ENCODE peak calls at places on chromosomes 12 and 14, in seven cellular contexts. Q is A549, K is HFF-Myc, B is prostate gland, T is PC-3, N is glutamatergic neuron, L is mucosa of descending colon. V is an unnamed sample.

GRCh38 chr12:40697566-40698257 is 5.5 kb downstream of the CNTN1 start:
- DNase-seq in N (no peak), T (peak; percentile 42), Q (no peak), L (no peak), B (peak; percentile 44), K (no peak), V (no peak)

GRCh38 chr12:18160901-18161300 is 70.9 kb upstream of the RERGL start:
- DNase-seq in Q (no peak), N (no peak), B (no peak), K (no peak), T (no peak), L (no peak), V (no peak)

GRCh38 chr12:6277982-6278438 is 32.5 kb upstream of the PLEKHG6 start:
- DNase-seq in T (peak; percentile 69), N (no peak), L (no peak), B (peak; percentile 86), Q (no peak), K (no peak), V (no peak)

GRCh38 chr14:90087433-90087832 is 25.6 kb downstream of the KCNK13 start:
- DNase-seq in B (no peak), T (peak; percentile 73), L (no peak), K (no peak), Q (no peak), N (no peak), V (peak; percentile 28)

GRCh38 chr12:51672334-51672733 is 81.3 kb downstream of the SCN8A start:
- DNase-seq in K (no peak), L (no peak), N (no peak), B (no peak), Q (no peak), T (no peak), V (no peak)

GRCh38 chr12:109494348-109494881 is 17.0 kb downstream of the UBE3B start:
- DNase-seq in K (no peak), L (no peak), N (no peak), Q (no peak), T (peak; percentile 56), B (no peak), V (no peak)

GRCh38 chr14:55514819-55515470 is 65.1 kb upstream of the KTN1 start:
- DNase-seq in B (no peak), K (peak; percentile 71), T (peak; percentile 56), Q (no peak), N (no peak), L (no peak), V (no peak)

GRCh38 chr12:121839993-121840761 is 18.5 kb downstream of the HPD start:
- DNase-seq in T (no peak), K (no peak), L (no peak), N (no peak), B (no peak), Q (no peak), V (no peak)

GRCh38 chr12:27333311-27334009 is 824 bp downstream of the BMAL2 start:
- DNase-seq in B (peak; percentile 8), T (peak; percentile 46), K (no peak), Q (no peak), L (peak; percentile 66), N (peak; percentile 40), V (no peak)

GRCh38 chr14:31660728-31661127 is 99.5 kb downstream of the NUBPL start:
- DNase-seq in Q (no peak), B (no peak), K (no peak), N (no peak), L (no peak), T (no peak), V (no peak)

GRCh38 chr12:48121522-48121921 is 2.4 kb downstream of the PFKM start:
- DNase-seq in N (no peak), B (no peak), Q (no peak), K (no peak), L (no peak), T (no peak), V (no peak)

GRCh38 chr12:4172999-4173398 is 100.6 kb upstream of the CCND2 start:
- DNase-seq in L (no peak), Q (no peak), T (no peak), N (no peak), K (no peak), B (no peak), V (no peak)

GRCh38 chr12:95723693-95724384 is 66.7 kb downstream of the NTN4 start:
- DNase-seq in K (no peak), L (no peak), N (no peak), T (no peak), B (no peak), Q (no peak), V (no peak)

GRCh38 chr12:91319071-91319760 is 136.6 kb upstream of the DCN start:
- DNase-seq in B (no peak), K (no peak), N (no peak), L (no peak), T (no peak), Q (no peak), V (no peak)

GRCh38 chr12:80936642-80937390 is 918 bp downstream of the LIN7A start:
- DNase-seq in L (peak; percentile 68), N (peak; percentile 79), B (peak; percentile 39), T (peak; percentile 7), K (no peak), Q (peak; percentile 16), V (no peak)

GRCh38 chr14:103123634-103124500 is 606 bp downstream of the TNFAIP2 start:
- DNase-seq in B (no peak), L (peak; percentile 61), K (no peak), N (no peak), T (peak; percentile 44), Q (no peak), V (no peak)

GRCh38 chr14:91377700-91378652 is 39.6 kb downstream of the CCDC88C start:
- DNase-seq in B (no peak), K (peak; percentile 58), Q (no peak), T (peak; percentile 3), L (no peak), N (peak; percentile 12), V (no peak)

GRCh38 chr14:56487761-56488160 is 91.8 kb upstream of the TMEM260 start:
- DNase-seq in B (no peak), N (no peak), T (peak; percentile 60), Q (no peak), L (no peak), K (no peak), V (no peak)

GRCh38 chr14:21917699-21918436 is 244.2 kb upstream of the OR4E1 start:
- DNase-seq in N (peak; percentile 18), T (peak; percentile 95), K (peak; percentile 7), Q (peak; percentile 43), L (no peak), B (peak; percentile 31), V (no peak)

GRCh38 chr12:42346603-42347002 is 20.6 kb downstream of the PPHLN1 start:
- DNase-seq in Q (no peak), K (no peak), L (no peak), N (no peak), B (no peak), T (no peak), V (no peak)
- TF ChIP-seq CTCF in Q (no peak), K (no peak), L (no peak), N (no peak), B (no peak), T (no peak), V (no peak)

GRCh38 chr14:77151918-77152588 is 10.5 kb upstream of the ZDHHC22 start:
- DNase-seq in B (no peak), K (no peak), Q (peak; percentile 83), T (peak; percentile 82), L (no peak), N (no peak), V (no peak)

GRCh38 chr14:77154421-77154820 is 12.8 kb upstream of the ZDHHC22 start:
- DNase-seq in Q (no peak), B (no peak), K (no peak), L (no peak), T (no peak), N (no peak), V (no peak)

GRCh38 chr14:77153802-77154201 is 12.2 kb upstream of the ZDHHC22 start:
- DNase-seq in K (no peak), N (no peak), B (no peak), Q (no peak), L (no peak), T (no peak), V (no peak)

GRCh38 chr14:77148510-77149231 is 7.1 kb upstream of the ZDHHC22 start:
- DNase-seq in Q (no peak), N (no peak), T (no peak), L (no peak), K (no peak), B (no peak), V (no peak)

DNA sequence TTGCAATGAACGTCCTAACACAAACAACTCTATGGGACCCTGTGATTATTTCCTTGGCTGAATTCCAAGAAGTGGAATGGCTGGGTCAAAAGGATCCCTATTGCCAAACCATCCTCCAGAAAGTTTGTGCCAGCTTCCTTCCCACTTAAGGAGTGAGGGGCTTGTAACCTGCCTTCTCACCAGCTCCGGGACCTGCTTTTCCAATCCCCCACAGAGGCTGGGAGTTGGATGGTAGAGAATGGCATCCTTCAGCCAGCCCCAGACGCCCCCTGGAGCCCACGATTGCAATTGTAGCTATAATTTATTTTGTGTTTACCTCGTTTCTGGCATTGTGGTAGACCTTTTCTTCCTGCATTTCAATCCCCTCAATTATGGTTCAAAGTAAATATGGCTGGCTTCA is 9.7 kb upstream of the ZDHHC22 start:
- DNase-seq in N (peak; percentile 65), L (no peak), B (no peak), K (no peak), T (peak; percentile 71), Q (peak; percentile 55), V (no peak)
- TF ChIP-seq CTCF in N (peak; percentile 59), L (no peak), B (no peak), K (peak; percentile 73), T (peak; percentile 97), Q (peak; percentile 51), V (no peak)

GRCh38 chr12:321606-322326 is 59.1 kb upstream of the SLC6A13 start:
- DNase-seq in Q (no peak), L (no peak), K (no peak), B (peak; percentile 39), T (peak; percentile 33), N (no peak), V (no peak)
- TF ChIP-seq CTCF in Q (peak; percentile 12), L (no peak), K (no peak), B (peak; percentile 27), T (peak; percentile 39), N (no peak), V (no peak)

GRCh38 chr14:58882577-58883018 is 244.8 kb downstream of the DACT1 start:
- DNase-seq in Q (no peak), B (no peak), L (no peak), K (no peak), N (no peak), T (no peak), V (no peak)

GRCh38 chr14:58887931-58888330 is 250.2 kb downstream of the DACT1 start:
- DNase-seq in B (no peak), K (no peak), N (no peak), T (peak; percentile 49), L (no peak), Q (no peak), V (no peak)

GRCh38 chr14:58878740-58879139 is 241.0 kb downstream of the DACT1 start:
- DNase-seq in K (no peak), T (peak; percentile 41), L (no peak), B (no peak), N (no peak), Q (no peak), V (no peak)

GRCh38 chr14:58881433-58881832 is 243.7 kb downstream of the DACT1 start:
- DNase-seq in K (no peak), Q (no peak), L (no peak), N (no peak), B (no peak), T (no peak), V (no peak)

DNA sequence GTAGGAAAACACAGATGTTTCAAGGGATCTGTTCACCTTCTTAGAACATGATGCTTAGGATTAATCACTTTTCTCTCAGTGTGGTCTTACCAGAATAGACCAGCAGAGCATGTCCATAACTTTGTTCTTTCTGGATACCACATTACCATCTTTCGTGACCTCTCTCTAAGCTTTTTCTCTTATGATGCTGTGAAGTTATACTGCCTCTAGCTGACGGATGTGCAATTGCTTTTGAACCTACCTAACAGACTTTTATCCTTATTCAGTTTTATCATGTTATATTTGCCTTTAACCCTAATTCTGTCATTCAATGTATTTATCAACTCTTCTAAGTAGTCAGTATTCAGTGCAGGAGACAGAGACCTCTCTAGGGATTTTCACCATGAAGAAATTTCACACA is 246.7 kb downstream of the DACT1 start:
- DNase-seq in K (no peak), B (no peak), L (no peak), N (no peak), Q (no peak), T (peak; percentile 38), V (no peak)
- TF ChIP-seq CTCF in K (peak; percentile 11), B (no peak), L (no peak), N (peak; percentile 56), Q (peak; percentile 21), T (peak; percentile 81), V (no peak)

V was measured in omental fat pad.